ENCODE peak calls at places on chromosomes 4 and X, in seven cellular contexts. Y, K, J, T, G, A and F are unnamed samples.
A peak's percentile ranks its signal among the peaks of the same experiment; 100 is the strongest.

GRCh38 chr4:45910511-45910910 is 213.3 kb downstream of the GABRG1 start:
- DNase-seq in Y (no peak), K (no peak), J (no peak), T (no peak), G (no peak), A (no peak), F (no peak)

GRCh38 chr4:57490520-57490919 is 380.3 kb upstream of the IGFBP7 start:
- DNase-seq in Y (no peak), K (no peak), J (no peak), T (no peak), G (no peak), A (peak; percentile 60), F (no peak)

GRCh38 chrX:9832811-9833210 is 46.6 kb downstream of the SHROOM2 start:
- DNase-seq in Y (no peak), K (no peak), J (no peak), T (no peak), G (no peak), A (no peak), F (no peak)

GRCh38 chr4:107950746-107951540 is 19.6 kb downstream of the CYP2U1 start:
- DNase-seq in Y (no peak), K (no peak), J (no peak), T (no peak), G (no peak), A (no peak), F (no peak)

GRCh38 chr4:148214529-148215166 is 227.6 kb downstream of the NR3C2 start:
- DNase-seq in Y (no peak), K (no peak), J (no peak), T (peak; percentile 17), G (peak; percentile 30), A (no peak), F (no peak)

GRCh38 chr4:39576268-39576667 is 49.0 kb upstream of the UGDH start:
- DNase-seq in Y (no peak), K (no peak), J (no peak), T (no peak), G (no peak), A (no peak), F (no peak)

GRCh38 chr4:15649914-15650545 is 5.1 kb downstream of the FBXL5 start:
- DNase-seq in Y (peak; percentile 52), K (peak; percentile 29), J (no peak), T (peak; percentile 52), G (no peak), A (peak; percentile 65), F (no peak)

GRCh38 chr4:41432889-41433288 is 105.1 kb upstream of the LIMCH1 start:
- DNase-seq in Y (no peak), K (no peak), J (no peak), T (no peak), G (no peak), A (peak; percentile 57), F (no peak)

GRCh38 chr4:186104895-186105720 is 604 bp downstream of the FAM149A start:
- DNase-seq in Y (peak; percentile 84), K (peak; percentile 36), J (no peak), T (no peak), G (peak; percentile 54), A (no peak), F (peak; percentile 32)

GRCh38 chrX:71450433-71451106 is 82.3 kb upstream of the OGT start:
- DNase-seq in Y (no peak), K (no peak), J (no peak), T (no peak), G (no peak), A (no peak), F (no peak)

GRCh38 chrX:39757971-39758370 is 339.8 kb downstream of the BCOR start:
- DNase-seq in Y (no peak), K (no peak), J (no peak), T (no peak), G (no peak), A (no peak), F (no peak)

GRCh38 chr4:38614198-38614597 is 49.8 kb upstream of the KLF3 start:
- DNase-seq in Y (no peak), K (no peak), J (peak; percentile 55), T (no peak), G (no peak), A (no peak), F (no peak)

GRCh38 chrX:9227276-9227675 is 193.3 kb upstream of the FAM9B start:
- DNase-seq in Y (no peak), K (no peak), J (no peak), T (no peak), G (no peak), A (no peak), F (no peak)

GRCh38 chr4:24863799-24864198 is 49.0 kb downstream of the CCDC149 start:
- DNase-seq in Y (no peak), K (no peak), J (no peak), T (no peak), G (no peak), A (no peak), F (no peak)

GRCh38 chr4:153224474-153224873 is 20.2 kb downstream of the TRIM2 start:
- DNase-seq in Y (no peak), K (no peak), J (no peak), T (no peak), G (no peak), A (no peak), F (no peak)

GRCh38 chrX:20317873-20318272 is 51.2 kb upstream of the RPS6KA3 start:
- DNase-seq in Y (no peak), K (no peak), J (no peak), T (no peak), G (no peak), A (no peak), F (no peak)

GRCh38 chr4:44996276-44996845 is 270.0 kb upstream of the GNPDA2 start:
- DNase-seq in Y (no peak), K (no peak), J (no peak), T (no peak), G (no peak), A (no peak), F (no peak)

GRCh38 chr4:20638825-20639224 is 61.4 kb upstream of the PACRGL start:
- DNase-seq in Y (no peak), K (no peak), J (peak; percentile 19), T (no peak), G (no peak), A (no peak), F (no peak)

DNA sequence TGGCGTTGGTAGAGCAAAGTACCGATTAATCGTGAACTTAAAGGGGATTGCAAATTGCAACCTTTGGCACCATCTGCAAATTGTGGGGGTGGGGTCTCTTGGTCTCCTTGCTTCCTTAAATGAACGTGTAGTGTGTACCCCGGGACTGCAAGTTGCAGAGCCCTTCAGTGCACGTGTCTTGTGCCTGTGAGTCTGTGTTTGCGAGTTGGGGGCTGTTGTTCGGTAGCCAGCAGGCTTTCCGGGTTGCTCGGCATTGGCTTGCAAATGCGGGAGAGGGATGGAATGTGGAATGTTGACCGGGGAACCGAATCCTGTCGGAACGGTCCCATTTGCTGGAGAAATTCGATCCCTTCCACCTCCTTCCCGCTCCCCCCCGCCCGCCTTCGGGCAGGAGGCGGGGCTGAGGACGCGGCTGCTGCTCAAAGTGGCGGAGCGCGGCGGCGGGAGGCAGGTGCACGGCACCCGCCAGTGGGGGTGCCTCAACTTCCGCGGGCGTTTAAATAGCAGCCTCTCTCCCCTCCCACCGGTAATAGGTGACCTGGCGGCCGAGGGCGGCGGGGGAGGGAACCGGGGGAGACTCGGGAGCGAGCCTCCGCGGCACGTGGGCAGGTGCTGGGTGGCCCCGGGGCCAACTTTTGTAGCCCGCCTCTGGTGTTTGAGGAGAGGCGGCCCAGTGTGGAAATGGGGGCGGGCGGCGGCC is 1.5 kb downstream of the JADE1 start:
- DNase-seq in Y (peak; percentile 77), K (peak; percentile 85), J (peak; percentile 94), T (peak; percentile 66), G (peak; percentile 82), A (peak; percentile 88), F (peak; percentile 89)
- TF ChIP-seq EP300 in Y (no peak), K (no peak), J (no peak), T (no peak), G (no peak), A (no peak), F (no peak)

GRCh38 chr4:70902577-70903281 is 560 bp downstream of the MOB1B start:
- DNase-seq in Y (no peak), K (no peak), J (no peak), T (peak; percentile 19), G (no peak), A (peak; percentile 2), F (no peak)

GRCh38 chr4:70903282-70903603 is 1.1 kb downstream of the MOB1B start:
- DNase-seq in Y (peak; percentile 59), K (no peak), J (no peak), T (peak; percentile 25), G (no peak), A (no peak), F (no peak)

GRCh38 chr4:70901607-70901983 is 574 bp upstream of the MOB1B start:
- DNase-seq in Y (no peak), K (no peak), J (no peak), T (peak; percentile 12), G (no peak), A (no peak), F (no peak)

DNA sequence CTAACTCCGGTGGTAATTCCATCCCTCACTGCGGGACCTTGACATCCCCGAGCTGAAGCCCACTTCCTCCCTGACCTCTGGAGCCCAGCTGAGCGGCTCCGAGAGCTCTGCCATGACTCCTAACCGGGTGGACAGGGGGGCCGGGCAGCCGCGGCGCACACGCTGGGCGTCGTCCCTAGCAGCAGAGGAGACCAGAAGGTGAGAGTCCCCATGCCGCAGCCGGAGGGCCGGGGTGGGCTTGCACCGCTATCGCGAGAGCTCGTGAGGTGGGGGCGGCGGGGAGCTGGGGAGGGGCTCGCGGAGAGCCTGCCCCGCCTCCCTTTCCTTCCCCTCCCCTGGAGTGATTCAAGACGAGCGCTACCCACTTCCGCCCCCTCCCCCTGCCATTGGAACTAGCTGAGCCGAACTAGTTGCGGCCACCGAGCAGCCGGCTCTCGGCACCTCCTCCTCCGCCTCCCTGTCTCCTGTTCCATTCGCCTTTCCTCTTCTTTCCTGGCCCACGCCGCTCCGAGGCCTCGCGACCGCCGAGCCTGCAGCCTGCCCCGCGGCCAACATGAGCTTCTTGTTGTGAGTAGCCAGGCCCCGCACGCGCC is at the start of gene MOB1B:
- DNase-seq in Y (peak; percentile 97), K (peak; percentile 87), J (peak; percentile 96), T (peak; percentile 84), G (peak; percentile 86), A (peak; percentile 81), F (peak; percentile 84)
- TF ChIP-seq EP300 in Y (no peak), K (no peak), J (no peak), T (no peak), G (no peak), A (no peak), F (no peak)

GRCh38 chr4:137749466-137749865 is 217.2 kb upstream of the PCDH18 start:
- DNase-seq in Y (no peak), K (no peak), J (no peak), T (no peak), G (no peak), A (no peak), F (no peak)

DNA sequence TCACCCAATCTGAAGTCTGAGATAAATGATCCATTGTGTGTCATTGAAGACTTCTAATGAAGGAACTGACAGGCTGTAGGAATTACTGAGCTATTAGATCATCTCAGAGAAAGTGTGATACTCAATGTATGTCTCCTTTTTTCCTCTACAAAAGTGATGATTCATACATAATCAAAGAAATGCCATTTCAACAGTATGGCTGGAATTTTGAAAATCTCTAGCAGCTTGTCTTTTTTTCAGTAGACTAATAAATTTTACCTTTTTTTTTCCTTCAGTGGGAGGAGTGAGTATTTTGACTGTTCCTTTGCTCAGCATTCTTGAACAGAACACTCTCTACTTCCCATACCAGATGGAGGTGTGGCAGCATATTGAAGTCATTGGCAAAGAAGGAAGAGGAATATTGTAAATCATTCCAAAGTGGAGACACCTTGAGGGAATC is 222.8 kb upstream of the PCDH18 start:
- DNase-seq in Y (no peak), K (no peak), J (no peak), T (no peak), G (no peak), A (peak; percentile 26), F (no peak)
- TF ChIP-seq EP300 in Y (no peak), K (no peak), J (no peak), T (peak; percentile 65), G (no peak), A (no peak), F (no peak)

GRCh38 chr4:119851649-119852048 is 215.0 kb downstream of the MAD2L1 start:
- DNase-seq in Y (no peak), K (no peak), J (no peak), T (no peak), G (no peak), A (no peak), F (no peak)
- TF ChIP-seq EP300 in Y (no peak), K (no peak), J (no peak), T (no peak), G (no peak), A (no peak), F (no peak)